ENCODE peak calls at places on chromosomes 5 and 9, in nine cellular contexts. V, X, R, C, P, M, I, K and T are unnamed samples.

GRCh38 chr5:78221964-78222451 is 72.5 kb downstream of the AP3B1 start:
- DNase-seq in R (no peak), C (peak), V (no peak), P (peak), X (peak), K (no peak), I (peak), M (peak), T (no peak)

GRCh38 chr5:2223303-2223702 is 340.6 kb upstream of the IRX4 start:
- DNase-seq in M (no peak), P (no peak), X (no peak), V (no peak), K (no peak), I (no peak), R (no peak), C (no peak), T (no peak)

GRCh38 chr9:87405677-87406544 is 91.8 kb upstream of the DAPK1 start:
- DNase-seq in I (no peak), V (no peak), M (no peak), P (no peak), R (no peak), C (peak), K (no peak), X (no peak), T (peak)

GRCh38 chr5:158485604-158486081 is 614.1 kb downstream of the EBF1 start:
- DNase-seq in V (no peak), P (no peak), R (no peak), I (no peak), X (no peak), M (no peak), K (no peak), C (no peak), T (no peak)

GRCh38 chr5:20335978-20336377 is 348.0 kb upstream of the CDH18 start:
- DNase-seq in R (no peak), P (no peak), X (no peak), V (no peak), K (no peak), I (no peak), M (no peak), C (no peak), T (no peak)

GRCh38 chr5:143682788-143683419 is 129.1 kb upstream of the HMHB1 start:
- DNase-seq in C (no peak), V (no peak), X (no peak), K (no peak), I (no peak), M (no peak), P (no peak), R (no peak), T (no peak)

GRCh38 chr9:138071731-138072130 is 194.1 kb downstream of the CACNA1B start:
- DNase-seq in K (no peak), P (no peak), C (no peak), V (no peak), M (no peak), R (peak), X (no peak), I (no peak), T (peak)

GRCh38 chr5:16871746-16872339 is 64.2 kb downstream of the MYO10 start:
- DNase-seq in P (no peak), V (no peak), I (no peak), C (peak), M (no peak), X (peak), R (no peak), K (no peak), T (no peak)

GRCh38 chr5:161077895-161078566 is 226.0 kb upstream of the ATP10B start:
- DNase-seq in P (no peak), V (no peak), X (no peak), M (no peak), I (no peak), R (no peak), K (no peak), C (no peak), T (no peak)

GRCh38 chr5:6501701-6502100 is 53.0 kb downstream of the UBE2QL1 start:
- DNase-seq in X (no peak), M (no peak), V (no peak), R (no peak), C (no peak), P (no peak), K (no peak), I (no peak), T (no peak)

GRCh38 chr5:95390812-95391492 is at the start of gene FAM81B:
- DNase-seq in M (peak), I (no peak), R (no peak), K (no peak), P (no peak), X (no peak), V (no peak), C (peak), T (no peak)